ENCODE peak calls at places on chromosomes 16 and 17, in four cellular contexts. X is transverse colon, A is ureter, D is HepG2. Y is an unnamed sample.
A peak's percentile ranks its signal among the peaks of the same experiment; 100 is the strongest.

GRCh38 chr16:3716831-3717234 is 491 bp downstream of the TRAP1 start:
- DNase-seq in A (no peak), D (no peak), X (peak; percentile 44), Y (no peak)

GRCh38 chr17:74840989-74841666 is 18.6 kb downstream of the GRIN2C start:
- DNase-seq in D (peak; percentile 28), A (peak; percentile 65), X (peak; percentile 30), Y (peak; percentile 39)

GRCh38 chr17:81527591-81528383 is at the start of gene FSCN2:
- DNase-seq in X (no peak), D (no peak), A (no peak), Y (no peak)

GRCh38 chr16:56576585-56577299 is 11.9 kb downstream of the MT4 start:
- DNase-seq in A (peak; percentile 82), X (peak; percentile 90), D (peak; percentile 69), Y (peak; percentile 67)

GRCh38 chr16:6131526-6132050 is 1034.0 kb upstream of the EEF2KMT start:
- DNase-seq in D (no peak), X (no peak), A (no peak), Y (no peak)

GRCh38 chr16:66399930-66400329 is 27.2 kb upstream of the BEAN1 start:
- DNase-seq in A (no peak), X (no peak), D (no peak), Y (no peak)

GRCh38 chr17:39996162-39996561 is 15.6 kb downstream of the PSMD3 start:
- DNase-seq in A (no peak), D (no peak), X (no peak), Y (no peak)

GRCh38 chr17:73462830-73463229 is 151.0 kb upstream of the CDC42EP4 start:
- DNase-seq in D (no peak), A (no peak), X (no peak), Y (no peak)

GRCh38 chr17:56153215-56153614 is at the start of gene ANKFN1:
- DNase-seq in A (no peak), X (no peak), D (no peak), Y (no peak)

GRCh38 chr17:33303254-33303653 is 10.2 kb upstream of the ASIC2 start:
- DNase-seq in D (no peak), A (no peak), X (no peak), Y (no peak)

GRCh38 chr16:65117701-65118448 is 4.0 kb downstream of the CDH11 start:
- DNase-seq in D (peak; percentile 59), X (peak; percentile 70), A (peak; percentile 78), Y (peak; percentile 62)

GRCh38 chr16:73405851-73406250 is 357.9 kb upstream of the ZFHX3 start:
- DNase-seq in X (no peak), D (no peak), A (no peak), Y (no peak)

GRCh38 chr16:85568519-85568918 is 44.6 kb upstream of the GSE1 start:
- DNase-seq in X (peak; percentile 84), A (no peak), D (no peak), Y (no peak)

GRCh38 chr16:67282447-67282805 is 3.1 kb downstream of the PLEKHG4 start:
- DNase-seq in D (no peak), X (no peak), A (no peak), Y (no peak)

GRCh38 chr16:57167951-57168350 is 17.9 kb downstream of the PSME3IP1 start:
- DNase-seq in X (no peak), A (no peak), D (peak; percentile 53), Y (peak; percentile 33)

GRCh38 chr17:58330544-58330996 is 2.0 kb upstream of the TSPOAP1 start:
- DNase-seq in D (no peak), A (no peak), X (no peak), Y (no peak)

GRCh38 chr16:83305092-83305491 is 502.7 kb upstream of the HSBP1 start:
- DNase-seq in X (no peak), A (no peak), D (no peak), Y (no peak)

GRCh38 chr17:38741853-38742421 is 6.2 kb downstream of the PCGF2 start:
- DNase-seq in X (peak; percentile 80), D (no peak), A (no peak), Y (peak; percentile 64)

GRCh38 chr17:32664936-32665583 is 178.3 kb downstream of the CDK5R1 start:
- DNase-seq in A (no peak), X (no peak), D (no peak), Y (no peak)

GRCh38 chr17:43694081-43694870 is 32.6 kb upstream of the MEOX1 start:
- DNase-seq in D (peak; percentile 85), A (peak; percentile 86), X (peak; percentile 78), Y (peak; percentile 74)

GRCh38 chr17:50956750-50957523 is 90.8 kb upstream of the TOB1 start:
- DNase-seq in A (peak; percentile 74), D (peak; percentile 70), X (peak; percentile 68), Y (peak; percentile 56)

GRCh38 chr17:8724451-8724850 is 20.2 kb downstream of the CCDC42 start:
- DNase-seq in X (no peak), D (peak; percentile 12), A (no peak), Y (no peak)

GRCh38 chr16:4580245-4580644 is 24.1 kb downstream of the C16orf96 start:
- DNase-seq in D (no peak), A (no peak), X (no peak), Y (no peak)

GRCh38 chr17:82875418-82875856 is 35.6 kb upstream of the ZNF750 start:
- DNase-seq in D (peak; percentile 64), A (peak; percentile 84), X (no peak), Y (peak; percentile 82)

GRCh38 chr16:66408181-66409048 is 18.7 kb upstream of the BEAN1 start:
- DNase-seq in D (peak; percentile 93), X (no peak), A (no peak), Y (peak; percentile 19)

GRCh38 chr17:78923660-78924453 is 1.3 kb downstream of the TIMP2 start:
- DNase-seq in D (no peak), X (peak; percentile 92), A (peak; percentile 86), Y (peak; percentile 75)

GRCh38 chr16:88591577-88592021 is 21.4 kb downstream of the ZC3H18 start:
- DNase-seq in X (peak; percentile 35), D (no peak), A (no peak), Y (no peak)

GRCh38 chr16:66254751-66255150 is 111.7 kb upstream of the CDH5 start:
- DNase-seq in D (no peak), X (no peak), A (no peak), Y (no peak)

GRCh38 chr17:83125515-83126274 is 46.3 kb downstream of the METRNL start:
- DNase-seq in A (no peak), D (no peak), X (peak; percentile 61), Y (no peak)

GRCh38 chr17:81867123-81867951 is 3.8 kb downstream of the ARHGDIA start:
- DNase-seq in X (peak; percentile 63), D (peak; percentile 50), A (no peak), Y (no peak)

GRCh38 chr17:4185656-4186055 is 42.7 kb downstream of the CYB5D2 start:
- DNase-seq in D (no peak), X (no peak), A (no peak), Y (no peak)

GRCh38 chr16:19474617-19475016 is 47.3 kb downstream of the GDE1 start:
- DNase-seq in D (no peak), A (no peak), X (no peak), Y (no peak)

GRCh38 chr17:45403906-45404490 is 28.7 kb downstream of the ARHGAP27 start:
- DNase-seq in A (no peak), D (no peak), X (no peak), Y (no peak)

GRCh38 chr16:67445913-67446907 is 15.3 kb downstream of the HSD11B2 start:
- DNase-seq in A (no peak), X (peak; percentile 73), D (peak; percentile 95), Y (no peak)

Y was measured in prostate gland.